ENCODE peak calls at places on chromosomes 6 and 20, in four cellular contexts. One of them, this sample, is unnamed.

GRCh38 chr20:63580796-63581461 is 6.9 kb upstream of the HELZ2 start:
- DNase-seq in H1: no peak
- DNase-seq in GM12878: no peak
- DNase-seq in HepG2: peak
- DNase-seq in this sample: peak

GRCh38 chr6:43621836-43622180 is 7.3 kb downstream of the GTPBP2 start:
- DNase-seq in H1: no peak
- DNase-seq in GM12878: no peak
- DNase-seq in HepG2: no peak
- DNase-seq in this sample: no peak

GRCh38 chr6:55943329-55943728 is 67.9 kb upstream of the BMP5 start:
- DNase-seq in H1: no peak
- DNase-seq in GM12878: no peak
- DNase-seq in HepG2: no peak
- DNase-seq in this sample: no peak

GRCh38 chr6:106253731-106254130 is 71.8 kb downstream of the ATG5 start:
- DNase-seq in H1: no peak
- DNase-seq in GM12878: no peak
- DNase-seq in HepG2: no peak
- DNase-seq in this sample: no peak

GRCh38 chr6:85675030-85675819 is 32.5 kb upstream of the SYNCRIP start:
- DNase-seq in H1: no peak
- DNase-seq in GM12878: no peak
- DNase-seq in HepG2: no peak
- DNase-seq in this sample: no peak

GRCh38 chr6:17596085-17596484 is 4.0 kb upstream of the FAM8A1 start:
- DNase-seq in H1: no peak
- DNase-seq in GM12878: no peak
- DNase-seq in HepG2: no peak
- DNase-seq in this sample: no peak

GRCh38 chr6:33329058-33329457 is 11.5 kb upstream of the ZBTB22 start:
- DNase-seq in H1: no peak
- DNase-seq in GM12878: no peak
- DNase-seq in HepG2: no peak
- DNase-seq in this sample: no peak

GRCh38 chr20:4601630-4602296 is 119.9 kb upstream of the PRND start:
- DNase-seq in H1: no peak
- DNase-seq in GM12878: no peak
- DNase-seq in HepG2: no peak
- DNase-seq in this sample: no peak

GRCh38 chr20:48034754-48035153 is 249.5 kb upstream of the SULF2 start:
- DNase-seq in H1: no peak
- DNase-seq in GM12878: no peak
- DNase-seq in HepG2: no peak
- DNase-seq in this sample: no peak

GRCh38 chr6:108622601-108623335 is 62.1 kb downstream of the FOXO3 start:
- DNase-seq in H1: no peak
- DNase-seq in GM12878: no peak
- DNase-seq in HepG2: no peak
- DNase-seq in this sample: peak

GRCh38 chr20:53763707-53764415 is 170.2 kb upstream of the ZNF217 start:
- DNase-seq in H1: peak
- DNase-seq in GM12878: no peak
- DNase-seq in HepG2: peak
- DNase-seq in this sample: no peak

GRCh38 chr6:41728073-41728936 is 7.1 kb downstream of the TFEB start:
- DNase-seq in H1: no peak
- DNase-seq in GM12878: no peak
- DNase-seq in HepG2: peak
- DNase-seq in this sample: no peak

GRCh38 chr20:31945319-31945718 is 6.5 kb downstream of the PDRG1 start:
- DNase-seq in H1: no peak
- DNase-seq in GM12878: no peak
- DNase-seq in HepG2: no peak
- DNase-seq in this sample: no peak

GRCh38 chr6:16621002-16621401 is 140.3 kb downstream of the ATXN1 start:
- DNase-seq in H1: no peak
- DNase-seq in GM12878: no peak
- DNase-seq in HepG2: no peak
- DNase-seq in this sample: no peak

GRCh38 chr6:101393291-101394251 is at the start of gene GRIK2:
- DNase-seq in H1: peak
- DNase-seq in GM12878: no peak
- DNase-seq in HepG2: no peak
- DNase-seq in this sample: peak
- TF ChIP-seq RAD21 in H1: peak
- TF ChIP-seq RAD21 in GM12878: no peak
- TF ChIP-seq RAD21 in HepG2: no peak
- TF ChIP-seq RAD21 in this sample: no peak

DNA sequence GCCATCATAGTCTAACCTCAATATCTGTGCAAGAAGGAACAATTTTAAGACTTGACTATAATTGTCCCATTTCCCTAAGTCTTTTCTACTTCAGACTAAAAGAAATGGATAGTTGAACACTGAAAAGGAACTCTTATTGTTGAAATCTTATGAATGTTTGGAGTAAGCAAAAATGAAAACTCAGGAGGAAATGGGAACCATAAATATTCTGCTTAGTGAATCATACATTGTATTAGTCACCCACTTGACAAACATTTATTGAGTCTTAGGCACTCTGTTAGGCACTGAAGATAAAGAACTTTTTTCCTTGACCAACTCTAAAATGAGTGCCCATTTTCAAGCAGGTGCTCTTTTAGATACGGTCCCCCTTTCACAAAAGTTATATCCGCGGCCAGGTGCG is 8.7 kb downstream of the CCDC170 start:
- DNase-seq in H1: no peak
- DNase-seq in GM12878: no peak
- DNase-seq in HepG2: no peak
- DNase-seq in this sample: no peak
- TF ChIP-seq MAX in H1: no peak
- TF ChIP-seq MAX in GM12878: no peak
- TF ChIP-seq MAX in HepG2: no peak
- TF ChIP-seq MAX in this sample: no peak

GRCh38 chr6:143034689-143035334 is 25.9 kb upstream of the AIG1 start:
- DNase-seq in H1: no peak
- DNase-seq in GM12878: no peak
- DNase-seq in HepG2: peak
- DNase-seq in this sample: peak
- TF ChIP-seq CBX5 in H1: no peak
- TF ChIP-seq CBX5 in GM12878: no peak
- TF ChIP-seq CBX5 in HepG2: no peak
- TF ChIP-seq CBX5 in this sample: no peak

GRCh38 chr6:145497006-145497405 is 238.3 kb downstream of the EPM2A start:
- DNase-seq in H1: no peak
- DNase-seq in GM12878: no peak
- DNase-seq in HepG2: no peak
- DNase-seq in this sample: no peak
- TF ChIP-seq RAD21 in H1: no peak
- TF ChIP-seq RAD21 in GM12878: no peak
- TF ChIP-seq RAD21 in HepG2: no peak
- TF ChIP-seq RAD21 in this sample: no peak

GRCh38 chr6:128532110-128532509 is 11.7 kb upstream of the PTPRK start:
- DNase-seq in H1: no peak
- DNase-seq in GM12878: no peak
- DNase-seq in HepG2: no peak
- DNase-seq in this sample: no peak
- TF ChIP-seq MAX in H1: no peak
- TF ChIP-seq MAX in GM12878: no peak
- TF ChIP-seq MAX in HepG2: no peak
- TF ChIP-seq MAX in this sample: no peak

GRCh38 chr6:24535210-24535609 is 40.4 kb downstream of the ALDH5A1 start:
- DNase-seq in H1: no peak
- DNase-seq in GM12878: no peak
- DNase-seq in HepG2: no peak
- DNase-seq in this sample: no peak

GRCh38 chr6:24534329-24534728 is 39.6 kb downstream of the ALDH5A1 start:
- DNase-seq in H1: no peak
- DNase-seq in GM12878: no peak
- DNase-seq in HepG2: no peak
- DNase-seq in this sample: no peak

GRCh38 chr6:24524801-24525200 is 30.0 kb downstream of the ALDH5A1 start:
- DNase-seq in H1: no peak
- DNase-seq in GM12878: no peak
- DNase-seq in HepG2: peak
- DNase-seq in this sample: no peak

GRCh38 chr6:24524329-24524728 is 29.6 kb downstream of the ALDH5A1 start:
- DNase-seq in H1: no peak
- DNase-seq in GM12878: no peak
- DNase-seq in HepG2: no peak
- DNase-seq in this sample: no peak

DNA sequence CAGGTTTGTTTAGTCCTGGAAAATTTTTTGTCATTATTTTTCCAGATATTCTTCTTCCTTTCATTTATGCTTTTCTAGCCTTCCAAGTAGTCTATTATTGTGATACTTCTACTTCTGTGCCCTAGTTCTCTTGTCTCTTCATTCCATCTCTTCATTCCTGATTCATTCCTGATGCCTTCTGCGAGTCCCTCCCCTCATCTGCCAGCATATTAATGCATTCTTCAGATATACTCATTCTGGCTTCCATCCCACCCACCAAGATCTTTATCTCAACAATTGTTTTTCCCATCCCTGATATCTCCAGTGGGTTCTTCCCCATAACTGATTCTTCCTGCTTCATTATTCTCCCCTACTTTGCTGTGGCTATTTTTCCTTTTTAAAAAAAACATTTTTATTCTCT is 35.2 kb downstream of the ALDH5A1 start:
- DNase-seq in H1: no peak
- DNase-seq in GM12878: no peak
- DNase-seq in HepG2: no peak
- DNase-seq in this sample: no peak
- TF ChIP-seq CBX5 in H1: no peak
- TF ChIP-seq CBX5 in GM12878: no peak
- TF ChIP-seq CBX5 in HepG2: no peak
- TF ChIP-seq CBX5 in this sample: no peak

GRCh38 chr20:22531056-22531615 is 53.2 kb downstream of the FOXA2 start:
- DNase-seq in H1: no peak
- DNase-seq in GM12878: no peak
- DNase-seq in HepG2: no peak
- DNase-seq in this sample: no peak
- TF ChIP-seq RAD21 in H1: no peak
- TF ChIP-seq RAD21 in GM12878: no peak
- TF ChIP-seq RAD21 in HepG2: no peak
- TF ChIP-seq RAD21 in this sample: no peak

DNA sequence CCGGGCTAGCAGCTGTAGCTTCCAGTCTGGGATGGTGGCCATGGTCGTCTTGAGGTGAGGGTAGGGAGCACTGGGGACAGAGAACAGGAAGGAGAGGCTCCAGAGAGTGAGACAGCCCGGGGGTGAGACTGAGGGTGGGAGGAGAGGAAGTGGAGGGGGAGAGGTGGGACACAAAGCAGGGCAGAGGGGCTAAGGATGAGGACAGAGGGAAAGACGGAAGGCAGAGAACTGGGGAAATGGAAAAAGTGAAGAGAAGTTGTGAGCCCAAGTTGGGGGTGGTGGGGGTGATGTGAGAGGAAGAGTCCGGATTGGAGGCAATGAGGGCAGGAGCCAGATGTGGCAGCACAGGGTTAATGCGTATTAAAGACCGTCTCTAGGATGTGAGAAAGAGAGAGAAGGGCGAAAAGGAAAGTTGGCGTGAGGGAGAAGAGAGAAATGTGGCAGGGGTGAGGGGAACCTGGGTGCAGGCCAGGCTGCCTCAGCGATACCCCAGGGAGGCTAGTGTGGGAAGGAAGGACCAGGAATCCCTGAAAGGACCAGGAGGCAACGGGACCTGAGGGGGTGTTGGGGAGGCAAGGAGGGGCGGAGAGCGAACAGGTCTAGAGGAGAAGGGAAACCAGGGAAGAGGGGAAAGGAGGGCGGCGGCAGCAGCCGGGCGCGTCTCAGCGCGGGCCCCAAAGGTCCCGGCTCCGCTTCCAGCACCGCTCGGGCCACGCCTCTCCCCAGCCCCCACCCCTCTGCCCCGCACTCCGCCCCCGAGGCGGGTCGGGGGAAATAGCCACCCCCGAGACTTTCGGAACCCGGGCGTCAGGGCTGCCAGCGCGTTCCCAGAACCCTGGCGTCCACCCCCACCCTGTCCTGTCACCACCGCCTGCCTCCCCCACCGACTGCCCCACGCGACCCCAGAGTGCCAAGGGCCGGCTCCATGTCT is at the start of gene PPP1R18:
- DNase-seq in H1: no peak
- DNase-seq in GM12878: no peak
- DNase-seq in HepG2: no peak
- DNase-seq in this sample: peak
- TF ChIP-seq MAX in H1: no peak
- TF ChIP-seq MAX in GM12878: no peak
- TF ChIP-seq MAX in HepG2: peak
- TF ChIP-seq MAX in this sample: no peak

This sample was measured in K562.